ENCODE peak calls at places on chromosomes 12 and 14, in seven cellular contexts. M is AG09309, S is NCI-H774, V is NCI-H1694 treated with DMSO at 0.1 percent for 48 hours, I is left ventricle myocardium inferior, Q is ovary, D is activated B cell treated with CpG ODN at 0.5 μM for 24 hours. Z is an unnamed sample.

GRCh38 chr14:89337161-89337560 is 79.9 kb downstream of the FOXN3 start:
- DNase-seq in M (no peak), S (no peak), V (no peak), I (no peak), Q (no peak), D (no peak), Z (no peak)

GRCh38 chr12:6603095-6603567 is 4.0 kb downstream of the CHD4 start:
- DNase-seq in M (no peak), S (no peak), V (peak; percentile 81), I (peak; percentile 64), Q (peak; percentile 30), D (no peak), Z (peak; percentile 68)

GRCh38 chr12:120235369-120236123 is 30.0 kb downstream of the PXN start:
- DNase-seq in M (no peak), S (no peak), V (no peak), I (peak; percentile 44), Q (no peak), D (no peak), Z (peak; percentile 58)

GRCh38 chr14:36506732-36507614 is 13.1 kb downstream of the NKX2-1 start:
- DNase-seq in M (no peak), S (no peak), V (no peak), I (no peak), Q (no peak), D (no peak), Z (no peak)

GRCh38 chr12:26948309-26948708 is 10.0 kb downstream of the FGFR1OP2 start:
- DNase-seq in M (no peak), S (no peak), V (no peak), I (no peak), Q (no peak), D (no peak), Z (no peak)

GRCh38 chr14:106845286-106846087 is 1319.1 kb downstream of the TMEM121 start:
- DNase-seq in M (no peak), S (peak; percentile 44), V (no peak), I (no peak), Q (peak; percentile 58), D (peak; percentile 42), Z (no peak)

GRCh38 chr14:53613404-53614253 is 343.0 kb downstream of the BMP4 start:
- DNase-seq in M (no peak), S (peak; percentile 78), V (no peak), I (no peak), Q (no peak), D (peak; percentile 59), Z (no peak)

GRCh38 chr14:32724864-32725550 is 213.7 kb upstream of the NPAS3 start:
- DNase-seq in M (peak; percentile 55), S (no peak), V (no peak), I (no peak), Q (no peak), D (no peak), Z (peak; percentile 50)

GRCh38 chr12:94191023-94191422 is 42.6 kb downstream of the PLXNC1 start:
- DNase-seq in M (no peak), S (no peak), V (no peak), I (no peak), Q (no peak), D (no peak), Z (no peak)

GRCh38 chr14:74495356-74495755 is 1.8 kb downstream of the ISCA2 start:
- DNase-seq in M (no peak), S (no peak), V (no peak), I (no peak), Q (no peak), D (no peak), Z (no peak)

GRCh38 chr14:90828642-90829487 is 12.6 kb upstream of the TTC7B start:
- DNase-seq in M (no peak), S (no peak), V (no peak), I (no peak), Q (peak; percentile 32), D (no peak), Z (no peak)

GRCh38 chr12:111761099-111761498 is 5.6 kb upstream of the ALDH2 start:
- DNase-seq in M (no peak), S (no peak), V (no peak), I (no peak), Q (no peak), D (no peak), Z (no peak)

Z was measured in right cardiac atrium.